ENCODE peak calls at places on chromosomes 12 and 14, in four cellular contexts. T is GM12878, M is K562, C is A549. U is an unnamed sample.
A peak's percentile ranks its signal among the peaks of the same experiment; 100 is the strongest.

GRCh38 chr12:42326466-42327226 is 679 bp downstream of the PPHLN1 start:
- DNase-seq in C (no peak), M (peak; percentile 38), T (no peak), U (peak; percentile 27)

GRCh38 chr12:69070319-69071090 is 137.5 kb upstream of the CPM start:
- DNase-seq in M (peak; percentile 66), T (no peak), C (peak; percentile 60), U (peak; percentile 71)

GRCh38 chr12:124713436-124714082 is 146.1 kb upstream of the NCOR2 start:
- DNase-seq in T (peak; percentile 93), M (no peak), C (no peak), U (peak; percentile 89)

GRCh38 chr12:54159140-54159539 is 29.6 kb downstream of the SMUG1 start:
- DNase-seq in T (peak; percentile 7), M (peak; percentile 86), C (no peak), U (no peak)

GRCh38 chr12:133081408-133081806 is 684 bp downstream of the ZNF140 start:
- DNase-seq in M (no peak), C (no peak), T (no peak), U (no peak)

GRCh38 chr12:130825771-130826150 is 13.3 kb downstream of the STX2 start:
- DNase-seq in C (no peak), T (no peak), M (peak; percentile 73), U (no peak)

GRCh38 chr14:97166497-97166896 is 369.3 kb downstream of the VRK1 start:
- DNase-seq in M (no peak), T (no peak), C (no peak), U (no peak)

GRCh38 chr12:43111608-43112007 is 440.4 kb downstream of the ADAMTS20 start:
- DNase-seq in M (no peak), T (peak; percentile 4), C (no peak), U (peak; percentile 7)

GRCh38 chr14:96164861-96165490 is 39.7 kb upstream of the BDKRB2 start:
- DNase-seq in M (no peak), C (no peak), T (no peak), U (peak; percentile 58)

GRCh38 chr12:132493482-132494178 is 3.7 kb downstream of the FBRSL1 start:
- DNase-seq in T (no peak), M (peak; percentile 71), C (no peak), U (no peak)

GRCh38 chr12:121111684-121112083 is 21.0 kb upstream of the P2RX7 start:
- DNase-seq in T (no peak), C (no peak), M (no peak), U (no peak)

GRCh38 chr12:88579572-88579940 is 715 bp downstream of the KITLG start:
- DNase-seq in C (peak; percentile 51), M (no peak), T (no peak), U (no peak)

GRCh38 chr12:102067574-102068258 is 5.9 kb upstream of the WASHC3 start:
- DNase-seq in T (no peak), M (no peak), C (no peak), U (peak; percentile 36)

GRCh38 chr14:101128478-101129450 is 225.2 kb upstream of the RTL1 start:
- DNase-seq in M (no peak), T (no peak), C (no peak), U (no peak)

DNA sequence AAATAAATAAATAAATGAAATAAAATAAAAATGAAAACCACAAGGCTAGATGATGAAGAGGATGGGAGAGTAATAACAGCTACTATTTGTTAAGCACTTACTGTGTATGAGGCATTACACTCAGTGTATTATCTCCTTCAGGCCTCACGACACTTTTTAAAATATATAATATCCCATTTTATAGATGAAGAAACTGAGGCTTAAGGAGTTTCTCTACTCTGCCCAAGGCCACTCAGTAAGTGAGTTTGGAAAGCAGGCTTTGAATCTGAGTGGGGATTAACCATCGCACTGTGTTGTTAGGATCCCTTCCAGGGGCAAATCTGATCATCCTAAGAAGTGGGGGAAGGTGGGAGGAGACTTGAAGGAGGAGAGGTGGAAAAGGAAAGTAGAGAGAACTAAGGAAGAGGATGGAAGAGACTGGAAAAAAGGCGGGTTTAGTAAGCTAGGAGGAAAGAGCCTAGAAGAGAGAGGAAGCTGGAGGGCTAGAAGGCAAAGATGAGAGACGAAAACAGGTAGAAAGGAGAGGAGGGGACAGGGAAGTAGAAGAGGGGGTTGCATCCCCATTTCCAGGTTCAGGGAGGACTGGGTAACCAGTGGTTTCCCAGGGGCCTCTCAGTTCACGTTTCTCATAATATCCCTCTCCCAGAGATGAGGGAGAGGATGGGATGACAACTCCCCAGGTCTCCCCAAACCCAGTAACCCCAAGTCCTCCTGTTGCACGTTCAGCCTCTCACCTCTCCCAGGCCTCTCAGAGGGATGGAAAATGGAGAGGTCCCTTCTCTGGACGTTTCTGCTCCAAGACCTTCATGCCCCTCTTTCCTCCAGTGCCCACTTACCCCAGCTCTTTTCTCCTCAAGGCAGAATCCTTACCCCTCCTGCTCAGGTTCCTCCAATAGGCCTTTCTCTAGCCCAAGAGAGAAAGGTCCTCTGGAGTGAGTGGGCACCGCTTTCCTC is 1.7 kb downstream of the STAT6 start:
- DNase-seq in C (no peak), T (no peak), M (no peak), U (no peak)
- TF ChIP-seq ELK1 in C (no peak), T (no peak), M (no peak), U (no peak)

DNA sequence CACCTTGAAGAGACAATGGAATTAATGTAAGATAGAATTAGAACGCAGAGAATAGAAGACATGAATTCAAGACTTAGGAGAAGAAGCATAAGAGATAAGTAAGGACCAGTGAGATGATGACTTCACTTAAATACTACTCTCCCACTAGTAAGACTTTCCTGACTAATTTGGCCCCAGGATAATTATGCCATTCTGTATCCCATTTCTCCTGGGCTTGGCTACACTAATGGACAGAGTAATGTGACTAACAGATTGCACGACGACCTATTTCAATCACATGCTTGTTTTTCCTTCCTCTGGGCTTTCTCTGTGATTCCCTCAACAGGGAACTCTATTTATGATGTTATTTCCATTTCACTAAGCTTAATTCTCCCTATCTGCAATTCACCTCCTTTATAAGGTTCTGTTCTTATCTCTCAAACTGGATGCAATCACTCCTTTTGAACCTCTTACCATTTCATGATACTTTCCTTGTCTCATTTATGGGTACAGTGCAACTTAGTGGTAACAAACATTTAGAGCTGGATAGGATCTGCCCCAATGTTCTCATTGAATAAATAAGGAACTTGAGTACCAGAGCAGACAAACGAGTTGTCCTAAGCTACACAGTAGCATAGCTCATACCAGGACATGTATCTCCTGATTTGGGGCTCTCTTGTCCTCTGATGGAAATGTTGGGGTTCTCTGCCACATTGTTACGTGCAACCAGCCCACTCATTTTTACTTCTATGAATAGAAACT is 102.7 kb downstream of the BTG1 start:
- DNase-seq in T (no peak), C (no peak), M (no peak), U (peak; percentile 28)
- TF ChIP-seq ELK1 in T (no peak), C (no peak), M (no peak), U (no peak)

GRCh38 chr14:24258119-24258518 is 4.9 kb downstream of the TGM1 start:
- DNase-seq in T (no peak), C (no peak), M (no peak), U (no peak)

GRCh38 chr14:24258548-24259265 is 4.3 kb downstream of the TGM1 start:
- DNase-seq in M (no peak), T (no peak), C (no peak), U (no peak)

GRCh38 chr14:24260026-24260779 is 2.8 kb downstream of the TGM1 start:
- DNase-seq in M (no peak), C (no peak), T (no peak), U (no peak)

GRCh38 chr14:24260780-24261157 is 2.2 kb downstream of the TGM1 start:
- DNase-seq in M (no peak), T (no peak), C (no peak), U (no peak)

DNA sequence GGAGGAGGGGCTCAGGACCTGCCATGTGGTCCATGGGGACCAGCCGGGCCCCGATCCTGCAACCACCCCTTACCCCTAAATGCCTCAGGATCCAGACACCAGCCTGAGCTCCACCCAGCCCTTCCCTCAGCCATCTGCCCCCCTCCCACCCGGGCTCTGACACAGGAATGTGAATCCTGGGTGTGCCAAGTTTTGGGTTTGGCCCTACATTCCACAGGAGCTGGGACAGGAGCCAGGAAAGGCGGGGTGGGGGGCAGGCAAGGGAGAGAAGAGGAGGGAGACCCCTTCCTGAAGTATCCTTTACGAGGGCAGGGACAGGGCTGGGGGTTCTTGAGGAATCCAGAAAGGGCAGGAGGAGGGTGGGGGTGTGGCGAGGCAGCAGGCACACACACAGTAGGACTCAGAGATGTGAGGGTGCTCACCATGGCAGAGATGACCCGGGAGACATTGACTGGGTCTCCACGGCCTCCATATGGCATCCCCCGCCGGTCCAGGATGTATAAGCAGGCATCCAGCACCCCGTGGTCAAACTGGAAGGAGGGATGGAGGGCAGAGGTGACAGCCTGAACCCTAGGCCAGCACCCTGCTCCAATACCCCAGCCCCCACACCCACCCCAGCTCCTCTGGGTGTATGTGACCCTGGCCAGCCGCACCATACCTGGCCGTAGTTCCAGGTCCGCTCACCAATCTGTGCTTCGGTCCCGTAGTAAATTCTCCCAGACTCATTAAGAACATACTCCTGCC is 3.5 kb downstream of the TGM1 start:
- DNase-seq in T (no peak), M (no peak), C (no peak), U (no peak)
- TF ChIP-seq ELK1 in T (no peak), M (no peak), C (no peak), U (no peak)

GRCh38 chr12:103928736-103929050 is 1.5 kb upstream of the HSP90B1 start:
- DNase-seq in C (no peak), T (peak; percentile 80), M (no peak), U (no peak)
- TF ChIP-seq ELK1 in C (no peak), T (no peak), M (no peak), U (no peak)

DNA sequence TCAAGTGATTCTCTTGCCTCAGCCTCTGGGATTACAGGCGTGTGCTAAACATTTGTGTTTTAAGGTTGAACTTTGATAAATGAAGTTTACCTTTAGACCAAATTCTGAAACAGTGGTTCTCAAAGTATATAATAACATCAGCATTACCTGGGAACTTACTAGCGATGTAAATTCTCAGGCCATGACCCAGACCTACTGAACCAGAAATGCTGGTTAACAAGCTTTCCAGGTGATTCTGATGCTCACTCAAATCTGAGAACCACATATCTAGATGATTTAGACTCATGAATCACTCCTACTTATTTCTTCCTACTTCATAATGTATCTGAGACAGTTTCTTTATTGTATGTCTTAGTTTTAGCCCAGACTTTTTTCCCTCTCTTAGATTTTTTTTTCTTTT is 43.6 kb downstream of the RAD51B start:
- DNase-seq in M (no peak), C (no peak), T (no peak), U (no peak)
- TF ChIP-seq ELK1 in M (no peak), C (no peak), T (no peak), U (no peak)